ENCODE peak calls at places on chromosomes 13 and 19, in seven cellular contexts. One of them, this sample, is unnamed.

GRCh38 chr19:17090501-17091074 is 15.0 kb downstream of the MYO9B start:
- DNase-seq in T-helper 9 cell: no peak
- DNase-seq in activated CD4-positive, alpha-beta T cell treated with anti-CD3 and anti-CD28 coated beads, Interleukin-2, amount 10 ng/mL, durations not matched to agents 7 days and 5 days: no peak
- DNase-seq in GM12865: no peak
- DNase-seq in HAP-1: no peak
- DNase-seq in T-helper 2 cell: no peak
- DNase-seq in omental fat pad: no peak
- DNase-seq in this sample: no peak

GRCh38 chr19:455031-455705 is 5.7 kb downstream of the SHC2 start:
- DNase-seq in T-helper 9 cell: no peak
- DNase-seq in activated CD4-positive, alpha-beta T cell treated with anti-CD3 and anti-CD28 coated beads, Interleukin-2, amount 10 ng/mL, durations not matched to agents 7 days and 5 days: no peak
- DNase-seq in GM12865: no peak
- DNase-seq in HAP-1: no peak
- DNase-seq in T-helper 2 cell: no peak
- DNase-seq in omental fat pad: no peak
- DNase-seq in this sample: no peak

GRCh38 chr13:79336971-79337370 is 69.1 kb downstream of the RBM26 start:
- DNase-seq in T-helper 9 cell: no peak
- DNase-seq in activated CD4-positive, alpha-beta T cell treated with anti-CD3 and anti-CD28 coated beads, Interleukin-2, amount 10 ng/mL, durations not matched to agents 7 days and 5 days: no peak
- DNase-seq in GM12865: no peak
- DNase-seq in HAP-1: no peak
- DNase-seq in T-helper 2 cell: no peak
- DNase-seq in omental fat pad: no peak
- DNase-seq in this sample: no peak

GRCh38 chr13:101846701-101847100 is 394.2 kb downstream of the ITGBL1 start:
- DNase-seq in T-helper 9 cell: no peak
- DNase-seq in activated CD4-positive, alpha-beta T cell treated with anti-CD3 and anti-CD28 coated beads, Interleukin-2, amount 10 ng/mL, durations not matched to agents 7 days and 5 days: no peak
- DNase-seq in GM12865: no peak
- DNase-seq in HAP-1: no peak
- DNase-seq in T-helper 2 cell: no peak
- DNase-seq in omental fat pad: no peak
- DNase-seq in this sample: no peak

GRCh38 chr13:100338265-100338664 is 249.4 kb downstream of the PCCA start:
- DNase-seq in T-helper 9 cell: no peak
- DNase-seq in activated CD4-positive, alpha-beta T cell treated with anti-CD3 and anti-CD28 coated beads, Interleukin-2, amount 10 ng/mL, durations not matched to agents 7 days and 5 days: no peak
- DNase-seq in GM12865: no peak
- DNase-seq in HAP-1: no peak
- DNase-seq in T-helper 2 cell: no peak
- DNase-seq in omental fat pad: no peak
- DNase-seq in this sample: no peak

GRCh38 chr13:101303512-101303911 is 112.8 kb downstream of the NALCN start:
- DNase-seq in T-helper 9 cell: no peak
- DNase-seq in activated CD4-positive, alpha-beta T cell treated with anti-CD3 and anti-CD28 coated beads, Interleukin-2, amount 10 ng/mL, durations not matched to agents 7 days and 5 days: no peak
- DNase-seq in GM12865: no peak
- DNase-seq in HAP-1: no peak
- DNase-seq in T-helper 2 cell: no peak
- DNase-seq in omental fat pad: no peak
- DNase-seq in this sample: no peak

GRCh38 chr19:5225486-5226345 is 114.9 kb downstream of the PTPRS start:
- DNase-seq in T-helper 9 cell: no peak
- DNase-seq in activated CD4-positive, alpha-beta T cell treated with anti-CD3 and anti-CD28 coated beads, Interleukin-2, amount 10 ng/mL, durations not matched to agents 7 days and 5 days: no peak
- DNase-seq in GM12865: no peak
- DNase-seq in HAP-1: peak
- DNase-seq in T-helper 2 cell: no peak
- DNase-seq in omental fat pad: no peak
- DNase-seq in this sample: no peak

GRCh38 chr13:81714513-81714912 is 1373.6 kb upstream of the SPRY2 start:
- DNase-seq in T-helper 9 cell: no peak
- DNase-seq in activated CD4-positive, alpha-beta T cell treated with anti-CD3 and anti-CD28 coated beads, Interleukin-2, amount 10 ng/mL, durations not matched to agents 7 days and 5 days: no peak
- DNase-seq in GM12865: no peak
- DNase-seq in HAP-1: no peak
- DNase-seq in T-helper 2 cell: no peak
- DNase-seq in omental fat pad: no peak
- DNase-seq in this sample: no peak

This sample was measured in RWPE1.